ENCODE peak calls at places on chromosomes 3 and 15, in six cellular contexts. One of them, this sample, is unnamed. For H3K36me3 and H3K4me1, the result is how much of the 10 kb centered on the place peaks cover.

GRCh38 chr3:145282505-145282904 is 878.5 kb downstream of the PLOD2 start:
- DNase-seq in tibial nerve: no peak
- DNase-seq in lung: no peak
- DNase-seq in breast epithelium: no peak
- DNase-seq in uterus: no peak
- DNase-seq in body of pancreas: no peak
- DNase-seq in this sample: no peak

GRCh38 chr3:66723231-66723630 is 222.4 kb upstream of the LRIG1 start:
- DNase-seq in tibial nerve: no peak
- DNase-seq in lung: no peak
- DNase-seq in breast epithelium: no peak
- DNase-seq in uterus: no peak
- DNase-seq in body of pancreas: no peak
- DNase-seq in this sample: no peak

GRCh38 chr3:17742837-17743659 is 617 bp upstream of the TBC1D5 start:
- DNase-seq in tibial nerve: peak
- DNase-seq in lung: no peak
- DNase-seq in breast epithelium: no peak
- DNase-seq in uterus: no peak
- DNase-seq in body of pancreas: no peak
- DNase-seq in this sample: no peak

GRCh38 chr3:119810018-119810435 is 28.1 kb downstream of the NR1I2 start:
- DNase-seq in tibial nerve: no peak
- DNase-seq in lung: no peak
- DNase-seq in breast epithelium: no peak
- DNase-seq in uterus: no peak
- DNase-seq in body of pancreas: peak
- DNase-seq in this sample: no peak

GRCh38 chr3:53902067-53902466 is 10.4 kb upstream of the SELENOK start:
- DNase-seq in tibial nerve: no peak
- DNase-seq in lung: no peak
- DNase-seq in breast epithelium: no peak
- DNase-seq in uterus: no peak
- DNase-seq in body of pancreas: no peak
- DNase-seq in this sample: no peak

GRCh38 chr15:96360581-96361308 is 30.2 kb downstream of the NR2F2 start:
- DNase-seq in tibial nerve: no peak
- DNase-seq in lung: no peak
- DNase-seq in breast epithelium: no peak
- DNase-seq in uterus: peak
- DNase-seq in body of pancreas: no peak
- DNase-seq in this sample: no peak

GRCh38 chr3:114558271-114558670 is 264.4 kb downstream of the TIGIT start:
- DNase-seq in tibial nerve: no peak
- DNase-seq in lung: no peak
- DNase-seq in breast epithelium: no peak
- DNase-seq in uterus: no peak
- DNase-seq in body of pancreas: no peak
- DNase-seq in this sample: no peak

GRCh38 chr3:100032262-100032661 is 82.0 kb downstream of the FILIP1L start:
- DNase-seq in tibial nerve: no peak
- DNase-seq in lung: no peak
- DNase-seq in breast epithelium: no peak
- DNase-seq in uterus: no peak
- DNase-seq in body of pancreas: no peak
- DNase-seq in this sample: no peak

GRCh38 chr3:9384141-9384828 is 13.1 kb upstream of the SETD5 start:
- DNase-seq in tibial nerve: no peak
- DNase-seq in lung: no peak
- DNase-seq in breast epithelium: no peak
- DNase-seq in uterus: no peak
- DNase-seq in body of pancreas: no peak
- DNase-seq in this sample: no peak

GRCh38 chr3:123586131-123586530 is 1.3 kb upstream of the HACD2 start:
- DNase-seq in tibial nerve: no peak
- DNase-seq in lung: peak
- DNase-seq in breast epithelium: no peak
- DNase-seq in uterus: no peak
- DNase-seq in body of pancreas: peak
- DNase-seq in this sample: no peak

GRCh38 chr3:138417559-138417982 is 16.8 kb upstream of the ESYT3 start:
- DNase-seq in tibial nerve: peak
- DNase-seq in lung: peak
- DNase-seq in breast epithelium: peak
- DNase-seq in uterus: peak
- DNase-seq in body of pancreas: peak
- DNase-seq in this sample: peak

GRCh38 chr3:140378571-140379340 is 299.1 kb upstream of the TRIM42 start:
- DNase-seq in tibial nerve: no peak
- DNase-seq in lung: no peak
- DNase-seq in breast epithelium: no peak
- DNase-seq in uterus: no peak
- DNase-seq in body of pancreas: no peak
- DNase-seq in this sample: no peak

GRCh38 chr15:52493968-52494367 is 34.7 kb downstream of the MYO5A start:
- DNase-seq in tibial nerve: no peak
- DNase-seq in lung: no peak
- DNase-seq in breast epithelium: no peak
- DNase-seq in uterus: no peak
- DNase-seq in body of pancreas: no peak
- DNase-seq in this sample: no peak

GRCh38 chr3:132669256-132669777 is 9.2 kb downstream of the UBA5 start:
- DNase-seq in tibial nerve: no peak
- DNase-seq in lung: no peak
- DNase-seq in breast epithelium: no peak
- DNase-seq in uterus: no peak
- DNase-seq in body of pancreas: no peak
- DNase-seq in this sample: no peak

GRCh38 chr3:50627407-50628051 is 10.6 kb downstream of the MAPKAPK3 start:
- DNase-seq in tibial nerve: no peak
- DNase-seq in lung: peak
- DNase-seq in breast epithelium: no peak
- DNase-seq in uterus: no peak
- DNase-seq in body of pancreas: peak
- DNase-seq in this sample: no peak

GRCh38 chr3:119580148-119580760 is 962 bp downstream of the ADPRH start:
- DNase-seq in tibial nerve: peak
- DNase-seq in lung: peak
- DNase-seq in breast epithelium: no peak
- DNase-seq in uterus: peak
- DNase-seq in body of pancreas: peak
- DNase-seq in this sample: no peak

GRCh38 chr15:88605507-88606436 is 15.4 kb upstream of the AEN start:
- DNase-seq in tibial nerve: no peak
- DNase-seq in lung: no peak
- DNase-seq in breast epithelium: no peak
- DNase-seq in uterus: no peak
- DNase-seq in body of pancreas: peak
- DNase-seq in this sample: no peak

GRCh38 chr15:64535460-64536243 is 75.3 kb downstream of the ZNF609 start:
- DNase-seq in tibial nerve: no peak
- DNase-seq in lung: no peak
- DNase-seq in breast epithelium: no peak
- DNase-seq in uterus: no peak
- DNase-seq in body of pancreas: no peak
- DNase-seq in this sample: no peak

GRCh38 chr3:3127432-3128010 is 781 bp downstream of the TRNT1 start:
- DNase-seq in tibial nerve: peak
- DNase-seq in lung: no peak
- DNase-seq in breast epithelium: no peak
- DNase-seq in uterus: no peak
- DNase-seq in body of pancreas: no peak
- DNase-seq in this sample: no peak

GRCh38 chr15:99037646-99038045 is 30.1 kb upstream of the PGPEP1L start:
- DNase-seq in tibial nerve: no peak
- DNase-seq in lung: no peak
- DNase-seq in breast epithelium: no peak
- DNase-seq in uterus: no peak
- DNase-seq in body of pancreas: no peak
- DNase-seq in this sample: no peak

GRCh38 chr3:35739181-35739809 is 100.0 kb downstream of the ARPP21 start:
- DNase-seq in tibial nerve: no peak
- DNase-seq in lung: no peak
- DNase-seq in breast epithelium: no peak
- DNase-seq in uterus: no peak
- DNase-seq in body of pancreas: no peak
- DNase-seq in this sample: no peak

GRCh38 chr15:73865904-73866303 is 7.5 kb upstream of the TBC1D21 start:
- DNase-seq in tibial nerve: no peak
- DNase-seq in lung: no peak
- DNase-seq in breast epithelium: no peak
- DNase-seq in uterus: no peak
- DNase-seq in body of pancreas: no peak
- DNase-seq in this sample: no peak

GRCh38 chr15:61749169-61749568 is 311.1 kb downstream of the VPS13C start:
- DNase-seq in tibial nerve: no peak
- DNase-seq in lung: no peak
- DNase-seq in breast epithelium: peak
- DNase-seq in uterus: no peak
- DNase-seq in body of pancreas: no peak
- DNase-seq in this sample: no peak

GRCh38 chr3:35781558-35781957 is 142.2 kb downstream of the ARPP21 start:
- DNase-seq in tibial nerve: no peak
- DNase-seq in lung: no peak
- DNase-seq in breast epithelium: no peak
- DNase-seq in uterus: no peak
- DNase-seq in body of pancreas: no peak
- DNase-seq in this sample: no peak

GRCh38 chr15:70493376-70493775 is 270.0 kb downstream of the UACA start:
- DNase-seq in tibial nerve: no peak
- DNase-seq in lung: no peak
- DNase-seq in breast epithelium: no peak
- DNase-seq in uterus: no peak
- DNase-seq in body of pancreas: no peak
- DNase-seq in this sample: no peak

GRCh38 chr15:70491641-70492040 is 271.7 kb downstream of the UACA start:
- DNase-seq in tibial nerve: no peak
- DNase-seq in lung: no peak
- DNase-seq in breast epithelium: no peak
- DNase-seq in uterus: no peak
- DNase-seq in body of pancreas: no peak
- DNase-seq in this sample: no peak

GRCh38 chr15:70493787-70494514 is 269.4 kb downstream of the UACA start:
- DNase-seq in tibial nerve: no peak
- DNase-seq in lung: no peak
- DNase-seq in breast epithelium: no peak
- DNase-seq in uterus: no peak
- DNase-seq in body of pancreas: no peak
- DNase-seq in this sample: no peak

GRCh38 chr15:70491183-70491621 is 272.2 kb downstream of the UACA start:
- DNase-seq in tibial nerve: no peak
- DNase-seq in lung: no peak
- DNase-seq in breast epithelium: no peak
- DNase-seq in uterus: no peak
- DNase-seq in body of pancreas: no peak
- DNase-seq in this sample: no peak

GRCh38 chr15:70492240-70493177 is 270.8 kb downstream of the UACA start:
- DNase-seq in tibial nerve: no peak
- DNase-seq in lung: peak
- DNase-seq in breast epithelium: no peak
- DNase-seq in uterus: no peak
- DNase-seq in body of pancreas: peak
- DNase-seq in this sample: no peak
- H3K36me3 ChIP-seq in tibial nerve: under half
- H3K36me3 ChIP-seq in lung: under half
- H3K36me3 ChIP-seq in breast epithelium: under half
- H3K36me3 ChIP-seq in uterus: under half
- H3K36me3 ChIP-seq in body of pancreas: under half
- H3K36me3 ChIP-seq in this sample: under half

DNA sequence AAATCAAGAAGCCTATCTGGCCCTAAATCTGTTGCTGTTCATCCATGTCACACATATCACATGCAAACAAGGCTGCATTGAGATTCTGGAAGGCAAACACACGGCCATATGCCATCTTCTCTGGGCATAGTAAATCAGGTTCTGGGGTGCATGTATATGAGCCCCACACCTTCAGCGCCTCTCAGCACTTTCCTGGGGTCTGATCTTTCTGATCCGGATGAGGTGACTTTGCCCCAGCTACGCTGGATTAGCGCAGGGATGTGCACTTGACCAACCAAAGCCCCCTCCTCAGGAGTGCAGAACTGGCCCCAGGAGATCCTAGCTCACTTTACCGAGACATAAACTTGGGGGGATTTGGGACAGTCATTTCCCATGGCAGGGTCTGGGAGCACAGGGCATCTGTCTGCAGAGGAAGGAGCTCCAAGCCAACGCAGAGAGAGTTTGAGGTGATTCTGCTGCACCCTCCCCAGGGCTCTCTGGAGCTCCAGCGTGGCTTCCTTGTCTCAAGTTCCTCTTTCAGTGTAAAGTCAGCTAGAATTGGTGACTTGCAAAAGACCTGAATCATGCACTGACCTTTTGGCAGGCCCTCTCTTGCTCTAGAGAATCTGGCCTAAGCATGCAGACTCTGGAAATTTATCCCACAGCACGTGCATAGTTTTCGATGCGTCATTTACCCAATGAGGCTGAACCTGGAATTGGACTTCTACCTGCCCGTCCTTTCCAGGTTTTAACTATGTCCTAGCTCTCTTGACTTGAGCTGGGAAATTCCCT is 63.5 kb upstream of the KLF13 start:
- DNase-seq in tibial nerve: no peak
- DNase-seq in lung: peak
- DNase-seq in breast epithelium: peak
- DNase-seq in uterus: no peak
- DNase-seq in body of pancreas: peak
- DNase-seq in this sample: no peak
- H3K4me1 ChIP-seq in tibial nerve: under half
- H3K4me1 ChIP-seq in lung: under half
- H3K4me1 ChIP-seq in breast epithelium: under half
- H3K4me1 ChIP-seq in uterus: under half
- H3K4me1 ChIP-seq in body of pancreas: under half
- H3K4me1 ChIP-seq in this sample: under half

GRCh38 chr3:155979746-155980145 is 109.3 kb downstream of the GMPS start:
- DNase-seq in tibial nerve: no peak
- DNase-seq in lung: no peak
- DNase-seq in breast epithelium: no peak
- DNase-seq in uterus: no peak
- DNase-seq in body of pancreas: no peak
- DNase-seq in this sample: no peak
- H3K36me3 ChIP-seq in tibial nerve: under half
- H3K36me3 ChIP-seq in lung: under half
- H3K36me3 ChIP-seq in breast epithelium: under half
- H3K36me3 ChIP-seq in uterus: under half
- H3K36me3 ChIP-seq in body of pancreas: under half
- H3K36me3 ChIP-seq in this sample: under half

DNA sequence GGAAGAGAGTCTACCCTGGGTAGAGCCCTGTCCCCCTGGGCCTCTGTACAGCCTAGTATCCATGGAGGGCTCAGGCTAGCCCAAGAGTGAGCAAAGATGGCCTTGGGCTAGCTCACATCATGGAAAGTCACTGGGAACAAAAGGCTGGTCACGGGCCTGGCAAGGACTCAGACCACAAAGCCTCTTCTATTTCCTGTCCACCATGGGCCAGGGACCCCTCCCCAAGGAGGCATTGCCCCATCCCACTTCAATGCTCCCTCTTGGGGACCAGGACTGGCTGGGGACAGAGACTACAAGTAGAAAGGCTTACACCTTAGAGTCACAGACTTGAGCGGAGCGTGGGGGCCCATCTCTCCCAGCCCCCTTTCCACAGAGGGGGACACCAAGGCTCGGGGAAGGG is 16.9 kb downstream of the DUSP7 start:
- DNase-seq in tibial nerve: no peak
- DNase-seq in lung: no peak
- DNase-seq in breast epithelium: no peak
- DNase-seq in uterus: no peak
- DNase-seq in body of pancreas: no peak
- DNase-seq in this sample: no peak
- H3K4me1 ChIP-seq in tibial nerve: under half
- H3K4me1 ChIP-seq in lung: under half
- H3K4me1 ChIP-seq in breast epithelium: under half
- H3K4me1 ChIP-seq in uterus: under half
- H3K4me1 ChIP-seq in body of pancreas: under half
- H3K4me1 ChIP-seq in this sample: under half

This sample was measured in iPS DF 6.9.